ENCODE peak calls at places on chromosomes 6 and 20, in ten cellular contexts. V is IMR-90, B is thyroid gland, K is uterus, Y is tibial nerve, M is ovary, C is sigmoid colon, E is lower leg skin, N is spleen, P is HCT116. Z is an unnamed sample.

GRCh38 chr6:29770286-29770685 is 47.1 kb downstream of the HLA-F start:
- DNase-seq in V (no peak), B (no peak), K (no peak), Y (no peak), M (no peak), C (no peak), E (no peak), N (no peak), P (no peak), Z (no peak)

GRCh38 chr20:12394786-12395185 is 477.1 kb downstream of the BTBD3 start:
- DNase-seq in V (no peak), B (no peak), K (no peak), Y (no peak), M (no peak), C (no peak), E (no peak), N (no peak), P (no peak), Z (no peak)

GRCh38 chr6:30926644-30927043 is 5.3 kb downstream of the SFTA2 start:
- DNase-seq in V (no peak), B (peak; percentile 70), K (no peak), Y (no peak), M (no peak), C (no peak), E (no peak), N (no peak), P (no peak), Z (peak; percentile 94)

GRCh38 chr6:815348-815738 is 122.4 kb upstream of the EXOC2 start:
- DNase-seq in V (no peak), B (no peak), K (no peak), Y (no peak), M (no peak), C (no peak), E (no peak), N (no peak), P (no peak), Z (no peak)

GRCh38 chr6:77466055-77467028 is 3.1 kb upstream of the HTR1B start:
- DNase-seq in V (peak; percentile 74), B (peak; percentile 53), K (no peak), Y (no peak), M (no peak), C (no peak), E (no peak), N (no peak), P (no peak), Z (no peak)

GRCh38 chr6:33905081-33905609 is 101.3 kb upstream of the MLN start:
- DNase-seq in V (no peak), B (no peak), K (no peak), Y (no peak), M (no peak), C (no peak), E (no peak), N (peak; percentile 78), P (no peak), Z (no peak)

GRCh38 chr20:19492937-19493336 is 265.1 kb upstream of the RIN2 start:
- DNase-seq in V (no peak), B (peak; percentile 9), K (no peak), Y (no peak), M (peak; percentile 25), C (no peak), E (no peak), N (no peak), P (no peak), Z (no peak)

GRCh38 chr6:62298745-62299392 is 12.8 kb upstream of the KHDRBS2 start:
- DNase-seq in V (no peak), B (no peak), K (no peak), Y (no peak), M (no peak), C (no peak), E (no peak), N (no peak), P (no peak), Z (no peak)

DNA sequence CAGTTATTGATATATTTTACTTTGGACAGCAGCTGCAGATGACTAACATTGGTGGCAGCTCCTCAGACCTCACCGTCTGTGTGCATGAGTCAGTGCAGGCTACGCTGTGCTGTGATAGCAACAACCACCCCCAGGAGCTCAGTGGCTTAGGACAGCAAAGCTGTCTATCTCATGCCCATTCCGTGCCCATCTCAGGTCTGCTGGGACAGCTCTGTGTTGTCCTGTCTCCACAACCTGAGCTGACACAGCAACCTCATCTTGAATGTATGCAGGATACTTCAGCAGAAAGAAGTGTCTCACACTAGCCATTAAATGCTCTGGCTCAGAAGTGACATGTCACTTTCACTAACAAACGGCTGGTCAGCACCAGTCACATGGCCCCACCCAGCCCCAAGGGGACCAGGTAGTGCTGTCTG is 47.7 kb downstream of the BANF2 start:
- DNase-seq in V (peak; percentile 94), B (no peak), K (peak; percentile 29), Y (no peak), M (no peak), C (no peak), E (no peak), N (no peak), P (peak; percentile 29), Z (peak; percentile 18)
- TF ChIP-seq POLR2A in V (no peak), B (no peak), K (no peak), Y (no peak), M (no peak), C (no peak), E (no peak), N (no peak), P (no peak), Z (no peak)

GRCh38 chr6:7671581-7671980 is 54.3 kb upstream of the BMP6 start:
- DNase-seq in V (peak; percentile 28), B (no peak), K (no peak), Y (no peak), M (no peak), C (no peak), E (no peak), N (no peak), P (no peak), Z (no peak)

GRCh38 chr6:7674291-7674690 is 51.6 kb upstream of the BMP6 start:
- DNase-seq in V (no peak), B (peak; percentile 94), K (no peak), Y (no peak), M (no peak), C (no peak), E (no peak), N (peak; percentile 39), P (no peak), Z (no peak)

GRCh38 chr6:7672066-7673062 is 53.5 kb upstream of the BMP6 start:
- DNase-seq in V (peak; percentile 13), B (no peak), K (no peak), Y (no peak), M (no peak), C (no peak), E (no peak), N (peak; percentile 44), P (no peak), Z (no peak)

GRCh38 chr6:7671076-7671475 is 54.8 kb upstream of the BMP6 start:
- DNase-seq in V (peak; percentile 63), B (no peak), K (no peak), Y (no peak), M (no peak), C (no peak), E (no peak), N (no peak), P (no peak), Z (no peak)

DNA sequence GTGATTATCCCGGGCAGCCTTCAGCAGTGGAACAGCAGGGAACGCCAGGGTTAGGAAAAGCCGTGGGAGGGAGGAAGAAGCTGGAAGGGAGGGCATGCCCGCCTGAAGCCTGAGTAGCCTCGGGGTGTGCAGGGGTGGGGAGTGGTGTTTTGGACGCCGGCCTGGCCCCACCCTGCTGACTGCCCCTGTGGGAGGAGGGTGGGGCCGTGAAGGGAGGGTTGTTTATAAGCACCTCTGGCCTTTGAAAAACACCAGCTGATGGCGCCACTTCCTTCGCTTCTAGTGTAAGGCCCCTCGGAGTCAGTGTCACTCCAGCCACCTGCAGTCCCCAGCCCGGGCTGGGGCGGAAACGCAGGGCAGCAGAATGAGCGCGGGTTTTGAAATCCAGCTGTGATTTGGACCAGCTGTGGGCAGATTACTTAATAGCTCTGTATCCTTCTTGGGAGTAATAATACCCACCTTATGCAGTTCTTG is 52.8 kb upstream of the BMP6 start:
- DNase-seq in V (peak; percentile 5), B (peak; percentile 63), K (peak; percentile 30), Y (peak; percentile 67), M (peak; percentile 21), C (peak; percentile 74), E (peak; percentile 93), N (peak; percentile 59), P (peak; percentile 50), Z (peak; percentile 62)
- TF ChIP-seq CTCF in V (no peak), B (no peak), K (no peak), Y (no peak), M (no peak), C (no peak), E (no peak), N (no peak), P (peak; percentile 43), Z (no peak)

GRCh38 chr6:7909323-7910276 is 988 bp downstream of the TXNDC5 start:
- DNase-seq in V (peak; percentile 27), B (peak; percentile 45), K (peak; percentile 42), Y (no peak), M (peak; percentile 46), C (no peak), E (peak; percentile 89), N (peak; percentile 89), P (no peak), Z (peak; percentile 33)

GRCh38 chr6:7910298-7910653 is 312 bp downstream of the TXNDC5 start:
- DNase-seq in V (no peak), B (no peak), K (no peak), Y (no peak), M (no peak), C (no peak), E (no peak), N (peak; percentile 87), P (no peak), Z (no peak)

GRCh38 chr6:7912024-7912423 is 1.4 kb upstream of the TXNDC5 start:
- DNase-seq in V (no peak), B (no peak), K (no peak), Y (no peak), M (peak; percentile 55), C (peak; percentile 76), E (no peak), N (no peak), P (no peak), Z (peak; percentile 41)

GRCh38 chr6:7911345-7911725 is 747 bp upstream of the TXNDC5 start:
- DNase-seq in V (no peak), B (no peak), K (no peak), Y (no peak), M (no peak), C (no peak), E (no peak), N (no peak), P (no peak), Z (no peak)

GRCh38 chr6:7910654-7911344 is at the start of gene TXNDC5:
- DNase-seq in V (peak; percentile 62), B (peak; percentile 79), K (peak; percentile 82), Y (peak; percentile 62), M (peak; percentile 72), C (peak; percentile 83), E (peak; percentile 94), N (peak; percentile 95), P (no peak), Z (peak; percentile 52)
- TF ChIP-seq POLR2A in V (no peak), B (peak; percentile 77), K (no peak), Y (peak; percentile 40), M (no peak), C (no peak), E (no peak), N (no peak), P (peak; percentile 73), Z (peak; percentile 56)

DNA sequence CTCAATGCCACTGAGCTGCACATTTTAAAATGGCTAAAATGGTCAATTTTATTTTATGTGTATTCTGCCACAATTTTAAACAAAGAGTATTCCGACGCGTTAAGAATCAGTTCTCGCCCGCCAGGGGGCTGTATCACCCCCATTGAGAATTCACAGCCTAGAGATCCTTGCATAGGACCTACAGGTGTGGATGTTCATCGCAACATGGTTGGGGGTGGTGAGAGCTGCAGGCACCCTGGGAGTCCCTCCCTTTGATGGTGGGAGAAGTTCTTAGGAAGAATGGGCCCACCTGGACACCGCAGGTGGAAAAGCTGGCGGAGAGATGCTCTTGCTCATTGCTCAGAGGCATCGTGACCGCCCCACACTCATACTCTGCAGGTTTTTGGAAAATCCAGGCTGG is 63.5 kb downstream of the SLC2A10 start:
- DNase-seq in V (no peak), B (no peak), K (no peak), Y (no peak), M (no peak), C (no peak), E (no peak), N (no peak), P (no peak), Z (no peak)
- TF ChIP-seq CTCF in V (no peak), B (no peak), K (no peak), Y (no peak), M (no peak), C (no peak), E (no peak), N (no peak), P (peak; percentile 13), Z (no peak)

Z was measured in gastrocnemius medialis.